ENCODE peak calls at places on chromosome 1, in seven cellular contexts. Z is breast epithelium; S is heart left ventricle; V is pancreas; D is CD8-positive, alpha-beta T cell; E is thoracic aorta; G is right atrium auricular region. H is an unnamed sample. For H3K4me1, the result is how much of the 10 kb centered on the place peaks cover.

GRCh38 chr1:50047916-50048694 is 24.4 kb upstream of the AGBL4 start:
- DNase-seq in Z (no peak), S (no peak), V (peak), D (no peak), E (no peak), G (no peak), H (no peak)

GRCh38 chr1:89986020-89986419 is 8.9 kb upstream of the ZNF326 start:
- DNase-seq in Z (no peak), S (no peak), V (no peak), D (no peak), E (no peak), G (no peak), H (no peak)

GRCh38 chr1:170663011-170663410 is 920 bp upstream of the PRRX1 start:
- DNase-seq in Z (no peak), S (no peak), V (no peak), D (no peak), E (no peak), G (no peak), H (no peak)

GRCh38 chr1:64745986-64746940 is 1.4 kb downstream of the RAVER2 start:
- DNase-seq in Z (no peak), S (no peak), V (no peak), D (no peak), E (no peak), G (no peak), H (peak)

GRCh38 chr1:150615346-150616201 is 13.8 kb downstream of the ENSA start:
- DNase-seq in Z (no peak), S (no peak), V (no peak), D (no peak), E (no peak), G (no peak), H (no peak)

GRCh38 chr1:79711001-79711431 is 704.5 kb upstream of the ADGRL4 start:
- DNase-seq in Z (no peak), S (no peak), V (no peak), D (no peak), E (no peak), G (no peak), H (no peak)

GRCh38 chr1:246117066-246117791 is 389.9 kb downstream of the SMYD3 start:
- DNase-seq in Z (no peak), S (no peak), V (peak), D (peak), E (no peak), G (no peak), H (no peak)

GRCh38 chr1:111441573-111442192 is 7.4 kb downstream of the WDR77 start:
- DNase-seq in Z (no peak), S (no peak), V (no peak), D (peak), E (no peak), G (no peak), H (no peak)

GRCh38 chr1:168714012-168714411 is 15.0 kb downstream of the DPT start:
- DNase-seq in Z (no peak), S (no peak), V (no peak), D (no peak), E (no peak), G (no peak), H (no peak)

GRCh38 chr1:57319165-57319564 is 104.7 kb downstream of the DAB1 start:
- DNase-seq in Z (no peak), S (no peak), V (no peak), D (no peak), E (no peak), G (no peak), H (no peak)

GRCh38 chr1:35592991-35593769 is 20.1 kb downstream of the TFAP2E start:
- DNase-seq in Z (no peak), S (no peak), V (no peak), D (no peak), E (no peak), G (peak), H (no peak)

GRCh38 chr1:78279051-78279450 is 211.7 kb upstream of the PTGFR start:
- DNase-seq in Z (no peak), S (no peak), V (no peak), D (no peak), E (no peak), G (no peak), H (no peak)

GRCh38 chr1:186978596-186979556 is 150.1 kb downstream of the PLA2G4A start:
- DNase-seq in Z (no peak), S (no peak), V (no peak), D (no peak), E (no peak), G (no peak), H (no peak)

GRCh38 chr1:234871039-234871709 is 257.5 kb downstream of the TOMM20 start:
- DNase-seq in Z (no peak), S (no peak), V (no peak), D (no peak), E (no peak), G (no peak), H (no peak)

GRCh38 chr1:198160946-198161614 is 4.3 kb downstream of the NEK7 start:
- DNase-seq in Z (no peak), S (no peak), V (no peak), D (no peak), E (no peak), G (no peak), H (no peak)
- H3K27ac ChIP-seq in Z (no peak), S (peak), V (no peak), D (no peak), E (no peak), G (peak), H (peak)

GRCh38 chr1:19473119-19473518 is 12.2 kb downstream of the CAPZB start:
- DNase-seq in Z (no peak), S (no peak), V (no peak), D (no peak), E (no peak), G (no peak), H (no peak)

GRCh38 chr1:19479351-19480120 is 5.8 kb downstream of the CAPZB start:
- DNase-seq in Z (no peak), S (no peak), V (no peak), D (no peak), E (no peak), G (no peak), H (no peak)

GRCh38 chr1:19478241-19478780 is 7.0 kb downstream of the CAPZB start:
- DNase-seq in Z (no peak), S (no peak), V (no peak), D (no peak), E (no peak), G (no peak), H (no peak)

GRCh38 chr1:19477284-19478240 is 7.8 kb downstream of the CAPZB start:
- DNase-seq in Z (no peak), S (no peak), V (no peak), D (peak), E (no peak), G (peak), H (no peak)

DNA sequence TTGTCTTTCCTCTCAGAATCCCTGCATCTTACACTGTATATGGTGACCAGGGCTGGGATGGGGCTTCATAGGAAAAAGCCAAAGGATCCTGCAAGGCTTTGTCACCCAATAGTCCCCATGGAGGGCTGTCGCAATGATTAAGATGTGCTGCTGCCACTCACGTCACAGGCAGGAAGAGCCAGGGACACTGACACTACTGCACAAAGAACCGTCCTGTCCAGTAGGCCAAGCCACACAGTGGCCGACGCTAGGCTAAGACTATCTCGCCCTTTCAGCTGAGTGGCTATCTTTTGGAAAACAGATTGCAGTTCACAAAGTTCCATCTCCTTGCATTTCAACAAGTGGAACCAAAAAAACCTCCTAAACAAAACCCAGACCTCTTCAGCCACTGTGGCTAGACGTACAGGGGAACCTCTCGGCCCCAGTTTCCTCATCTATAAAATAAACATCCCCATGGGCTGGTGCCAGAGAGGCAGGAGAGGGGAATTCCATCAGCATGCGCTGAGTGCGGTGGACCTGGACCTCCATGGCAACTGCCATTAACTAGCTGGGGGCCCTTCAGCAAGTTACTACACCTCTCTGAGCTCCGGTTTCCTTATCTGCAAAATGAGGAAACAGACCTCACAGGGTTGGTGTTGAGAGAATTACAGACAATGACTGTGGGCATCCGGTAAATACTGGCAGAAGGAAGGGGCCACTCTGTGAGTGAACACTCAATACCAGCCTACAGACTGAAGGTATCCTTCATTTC is 8.7 kb downstream of the CAPZB start:
- DNase-seq in Z (no peak), S (no peak), V (no peak), D (peak), E (no peak), G (no peak), H (no peak)
- H3K4me1 ChIP-seq in Z (under half), S (half or more), V (under half), D (half or more), E (under half), G (under half), H (half or more)

GRCh38 chr1:166165661-166166399 is 971 bp downstream of the FAM78B start:
- DNase-seq in Z (no peak), S (no peak), V (peak), D (peak), E (no peak), G (no peak), H (no peak)

GRCh38 chr1:166164995-166165660 is 1.7 kb downstream of the FAM78B start:
- DNase-seq in Z (no peak), S (peak), V (peak), D (no peak), E (no peak), G (peak), H (no peak)

GRCh38 chr1:166166701-166167394 is at the start of gene FAM78B:
- DNase-seq in Z (peak), S (peak), V (peak), D (peak), E (no peak), G (peak), H (no peak)

GRCh38 chr1:166166400-166166699 is 451 bp downstream of the FAM78B start:
- DNase-seq in Z (no peak), S (no peak), V (no peak), D (no peak), E (no peak), G (no peak), H (no peak)

GRCh38 chr1:166164646-166164994 is 2.2 kb downstream of the FAM78B start:
- DNase-seq in Z (no peak), S (no peak), V (no peak), D (no peak), E (no peak), G (no peak), H (no peak)
- H3K27ac ChIP-seq in Z (no peak), S (no peak), V (no peak), D (no peak), E (no peak), G (no peak), H (no peak)

GRCh38 chr1:198542632-198543031 is 2.2 kb upstream of the ATP6V1G3 start:
- DNase-seq in Z (no peak), S (no peak), V (no peak), D (no peak), E (no peak), G (no peak), H (no peak)
- H3K4me1 ChIP-seq in Z (under half), S (under half), V (under half), D (under half), E (under half), G (under half), H (under half)

GRCh38 chr1:85464497-85465098 is 361 bp downstream of the DDAH1 start:
- DNase-seq in Z (peak), S (peak), V (peak), D (no peak), E (peak), G (peak), H (no peak)
- H3K27ac ChIP-seq in Z (peak), S (peak), V (peak), D (no peak), E (peak), G (peak), H (peak)

GRCh38 chr1:212287261-212287895 is 2.2 kb downstream of the PPP2R5A start:
- DNase-seq in Z (no peak), S (no peak), V (no peak), D (no peak), E (no peak), G (no peak), H (no peak)
- H3K4me1 ChIP-seq in Z (under half), S (half or more), V (under half), D (half or more), E (under half), G (under half), H (under half)